ENCODE peak calls at places on chromosomes 16 and 17, in nine cellular contexts. One of them, this sample, is unnamed.

GRCh38 chr16:86085795-86086194 is 186.8 kb downstream of the IRF8 start:
- DNase-seq in mesendoderm: peak; percentile 35
- DNase-seq in mesenchymal stem cell: no peak
- DNase-seq in HCT116: no peak
- DNase-seq in fibroblast of lung: no peak
- DNase-seq in endothelial cell of umbilical vein: no peak
- DNase-seq in IMR-90: no peak
- DNase-seq in PC-3: no peak
- DNase-seq in neural progenitor cell: no peak
- DNase-seq in this sample: no peak

GRCh38 chr16:53482123-53482522 is 20.9 kb downstream of the AKTIP start:
- DNase-seq in HCT116: no peak
- DNase-seq in IMR-90: peak; percentile 21
- DNase-seq in PC-3: no peak
- DNase-seq in fibroblast of lung: no peak
- DNase-seq in endothelial cell of umbilical vein: peak; percentile 61
- DNase-seq in neural progenitor cell: no peak
- DNase-seq in mesendoderm: no peak
- DNase-seq in mesenchymal stem cell: peak; percentile 4
- DNase-seq in this sample: no peak

GRCh38 chr17:73283841-73284282 is 22.2 kb upstream of the CPSF4L start:
- DNase-seq in PC-3: no peak
- DNase-seq in fibroblast of lung: no peak
- DNase-seq in HCT116: no peak
- DNase-seq in IMR-90: no peak
- DNase-seq in mesendoderm: peak; percentile 85
- DNase-seq in mesenchymal stem cell: no peak
- DNase-seq in neural progenitor cell: peak; percentile 88
- DNase-seq in endothelial cell of umbilical vein: no peak
- DNase-seq in this sample: peak; percentile 48

GRCh38 chr17:16495561-16495960 is 3.6 kb upstream of the LRRC75A start:
- DNase-seq in mesenchymal stem cell: no peak
- DNase-seq in neural progenitor cell: no peak
- DNase-seq in HCT116: no peak
- DNase-seq in PC-3: no peak
- DNase-seq in fibroblast of lung: no peak
- DNase-seq in IMR-90: no peak
- DNase-seq in mesendoderm: no peak
- DNase-seq in endothelial cell of umbilical vein: no peak
- DNase-seq in this sample: no peak

GRCh38 chr16:89453662-89454321 is 36.6 kb downstream of the ANKRD11 start:
- DNase-seq in IMR-90: no peak
- DNase-seq in neural progenitor cell: peak; percentile 38
- DNase-seq in endothelial cell of umbilical vein: peak; percentile 48
- DNase-seq in mesendoderm: peak; percentile 51
- DNase-seq in mesenchymal stem cell: no peak
- DNase-seq in fibroblast of lung: peak; percentile 42
- DNase-seq in HCT116: no peak
- DNase-seq in PC-3: peak; percentile 7
- DNase-seq in this sample: no peak

GRCh38 chr16:11497851-11498289 is 88.8 kb downstream of the LITAF start:
- DNase-seq in PC-3: no peak
- DNase-seq in IMR-90: peak; percentile 39
- DNase-seq in fibroblast of lung: peak; percentile 67
- DNase-seq in mesendoderm: peak; percentile 70
- DNase-seq in mesenchymal stem cell: peak; percentile 87
- DNase-seq in HCT116: peak; percentile 92
- DNase-seq in endothelial cell of umbilical vein: peak; percentile 44
- DNase-seq in neural progenitor cell: peak; percentile 42
- DNase-seq in this sample: no peak

GRCh38 chr17:67441052-67441738 is 64.1 kb downstream of the PITPNC1 start:
- DNase-seq in neural progenitor cell: peak; percentile 73
- DNase-seq in endothelial cell of umbilical vein: peak; percentile 64
- DNase-seq in IMR-90: peak; percentile 88
- DNase-seq in fibroblast of lung: peak; percentile 75
- DNase-seq in PC-3: peak; percentile 89
- DNase-seq in mesendoderm: peak; percentile 46
- DNase-seq in mesenchymal stem cell: peak; percentile 98
- DNase-seq in HCT116: peak; percentile 81
- DNase-seq in this sample: no peak

GRCh38 chr16:20675488-20676267 is 21.8 kb downstream of the ACSM1 start:
- DNase-seq in mesendoderm: peak; percentile 95
- DNase-seq in neural progenitor cell: peak; percentile 15
- DNase-seq in fibroblast of lung: no peak
- DNase-seq in IMR-90: no peak
- DNase-seq in HCT116: peak; percentile 19
- DNase-seq in endothelial cell of umbilical vein: peak; percentile 26
- DNase-seq in PC-3: peak; percentile 54
- DNase-seq in mesenchymal stem cell: no peak
- DNase-seq in this sample: peak; percentile 40

GRCh38 chr16:7185689-7186088 is 147.0 kb upstream of the RBFOX1 start:
- DNase-seq in neural progenitor cell: no peak
- DNase-seq in PC-3: peak; percentile 27
- DNase-seq in mesenchymal stem cell: no peak
- DNase-seq in endothelial cell of umbilical vein: no peak
- DNase-seq in IMR-90: no peak
- DNase-seq in HCT116: no peak
- DNase-seq in fibroblast of lung: no peak
- DNase-seq in mesendoderm: peak; percentile 90
- DNase-seq in this sample: no peak

GRCh38 chr16:51651061-51651466 is 500.0 kb upstream of the SALL1 start:
- DNase-seq in PC-3: no peak
- DNase-seq in HCT116: no peak
- DNase-seq in IMR-90: no peak
- DNase-seq in mesenchymal stem cell: no peak
- DNase-seq in mesendoderm: no peak
- DNase-seq in neural progenitor cell: peak; percentile 61
- DNase-seq in endothelial cell of umbilical vein: no peak
- DNase-seq in fibroblast of lung: peak; percentile 35
- DNase-seq in this sample: no peak

GRCh38 chr16:19833176-19833575 is 51.5 kb downstream of the GPRC5B start:
- DNase-seq in mesenchymal stem cell: no peak
- DNase-seq in IMR-90: no peak
- DNase-seq in endothelial cell of umbilical vein: no peak
- DNase-seq in mesendoderm: no peak
- DNase-seq in PC-3: no peak
- DNase-seq in fibroblast of lung: peak; percentile 46
- DNase-seq in HCT116: no peak
- DNase-seq in neural progenitor cell: no peak
- DNase-seq in this sample: no peak

GRCh38 chr17:50184611-50185398 is 16.6 kb downstream of the COL1A1 start:
- DNase-seq in HCT116: no peak
- DNase-seq in IMR-90: peak; percentile 62
- DNase-seq in endothelial cell of umbilical vein: no peak
- DNase-seq in mesenchymal stem cell: peak; percentile 64
- DNase-seq in fibroblast of lung: peak; percentile 65
- DNase-seq in mesendoderm: peak; percentile 50
- DNase-seq in neural progenitor cell: peak; percentile 31
- DNase-seq in PC-3: no peak
- DNase-seq in this sample: no peak

GRCh38 chr17:5405400-5405799 is 14.1 kb downstream of the NUP88 start:
- DNase-seq in endothelial cell of umbilical vein: no peak
- DNase-seq in IMR-90: no peak
- DNase-seq in mesendoderm: no peak
- DNase-seq in fibroblast of lung: no peak
- DNase-seq in PC-3: no peak
- DNase-seq in HCT116: no peak
- DNase-seq in neural progenitor cell: no peak
- DNase-seq in mesenchymal stem cell: no peak
- DNase-seq in this sample: no peak

GRCh38 chr17:64741924-64742670 is 80.0 kb upstream of the SMURF2 start:
- DNase-seq in mesenchymal stem cell: peak; percentile 72
- DNase-seq in IMR-90: peak; percentile 81
- DNase-seq in endothelial cell of umbilical vein: peak; percentile 75
- DNase-seq in mesendoderm: peak; percentile 53
- DNase-seq in HCT116: no peak
- DNase-seq in neural progenitor cell: no peak
- DNase-seq in fibroblast of lung: peak; percentile 72
- DNase-seq in PC-3: no peak
- DNase-seq in this sample: no peak

GRCh38 chr17:77151236-77151635 is 10.5 kb downstream of the SEC14L1 start:
- DNase-seq in mesendoderm: no peak
- DNase-seq in endothelial cell of umbilical vein: no peak
- DNase-seq in IMR-90: no peak
- DNase-seq in fibroblast of lung: peak; percentile 55
- DNase-seq in PC-3: no peak
- DNase-seq in HCT116: no peak
- DNase-seq in neural progenitor cell: no peak
- DNase-seq in mesenchymal stem cell: no peak
- DNase-seq in this sample: no peak
- H3K9ac ChIP-seq in mesendoderm: no peak overlapping the region
- H3K9ac ChIP-seq in endothelial cell of umbilical vein: no peak overlapping the region
- H3K9ac ChIP-seq in IMR-90: no peak overlapping the region
- H3K9ac ChIP-seq in fibroblast of lung: no peak overlapping the region
- H3K9ac ChIP-seq in PC-3: no peak overlapping the region
- H3K9ac ChIP-seq in HCT116: no peak overlapping the region
- H3K9ac ChIP-seq in neural progenitor cell: no peak overlapping the region
- H3K9ac ChIP-seq in mesenchymal stem cell: peak overlapping the region; percentile 84
- H3K9ac ChIP-seq in this sample: no peak overlapping the region

GRCh38 chr17:48561894-48562810 is 16.0 kb downstream of the HOXB4 start:
- DNase-seq in mesendoderm: no peak
- DNase-seq in PC-3: peak; percentile 15
- DNase-seq in fibroblast of lung: no peak
- DNase-seq in mesenchymal stem cell: peak; percentile 76
- DNase-seq in endothelial cell of umbilical vein: no peak
- DNase-seq in neural progenitor cell: no peak
- DNase-seq in IMR-90: peak; percentile 68
- DNase-seq in HCT116: no peak
- DNase-seq in this sample: no peak
- H3K9ac ChIP-seq in mesendoderm: no peak overlapping the region
- H3K9ac ChIP-seq in PC-3: no peak overlapping the region
- H3K9ac ChIP-seq in fibroblast of lung: no peak overlapping the region
- H3K9ac ChIP-seq in mesenchymal stem cell: peak overlapping the region; percentile 23
- H3K9ac ChIP-seq in endothelial cell of umbilical vein: no peak overlapping the region
- H3K9ac ChIP-seq in neural progenitor cell: no peak overlapping the region
- H3K9ac ChIP-seq in IMR-90: peak overlapping the region; percentile 78
- H3K9ac ChIP-seq in HCT116: no peak overlapping the region
- H3K9ac ChIP-seq in this sample: no peak overlapping the region

GRCh38 chr16:81728435-81728834 is 50.7 kb upstream of the PLCG2 start:
- DNase-seq in endothelial cell of umbilical vein: no peak
- DNase-seq in neural progenitor cell: no peak
- DNase-seq in mesenchymal stem cell: no peak
- DNase-seq in mesendoderm: no peak
- DNase-seq in HCT116: no peak
- DNase-seq in IMR-90: no peak
- DNase-seq in fibroblast of lung: no peak
- DNase-seq in PC-3: no peak
- DNase-seq in this sample: no peak
- H3K9ac ChIP-seq in endothelial cell of umbilical vein: no peak overlapping the region
- H3K9ac ChIP-seq in neural progenitor cell: no peak overlapping the region
- H3K9ac ChIP-seq in mesenchymal stem cell: no peak overlapping the region
- H3K9ac ChIP-seq in mesendoderm: no peak overlapping the region
- H3K9ac ChIP-seq in HCT116: no peak overlapping the region
- H3K9ac ChIP-seq in IMR-90: no peak overlapping the region
- H3K9ac ChIP-seq in fibroblast of lung: no peak overlapping the region
- H3K9ac ChIP-seq in PC-3: no peak overlapping the region
- H3K9ac ChIP-seq in this sample: no peak overlapping the region

GRCh38 chr16:68490829-68491575 is 42.7 kb upstream of the SMPD3 start:
- DNase-seq in neural progenitor cell: no peak
- DNase-seq in mesendoderm: peak; percentile 83
- DNase-seq in HCT116: peak; percentile 74
- DNase-seq in IMR-90: peak; percentile 61
- DNase-seq in fibroblast of lung: peak; percentile 71
- DNase-seq in mesenchymal stem cell: no peak
- DNase-seq in PC-3: peak; percentile 92
- DNase-seq in endothelial cell of umbilical vein: no peak
- DNase-seq in this sample: no peak
- H3K9ac ChIP-seq in neural progenitor cell: no peak overlapping the region
- H3K9ac ChIP-seq in mesendoderm: no peak overlapping the region
- H3K9ac ChIP-seq in HCT116: no peak overlapping the region
- H3K9ac ChIP-seq in IMR-90: no peak overlapping the region
- H3K9ac ChIP-seq in fibroblast of lung: no peak overlapping the region
- H3K9ac ChIP-seq in mesenchymal stem cell: no peak overlapping the region
- H3K9ac ChIP-seq in PC-3: no peak overlapping the region
- H3K9ac ChIP-seq in endothelial cell of umbilical vein: no peak overlapping the region
- H3K9ac ChIP-seq in this sample: no peak overlapping the region

GRCh38 chr17:82231562-82232321 is 2.9 kb downstream of the SLC16A3 start:
- DNase-seq in IMR-90: peak; percentile 40
- DNase-seq in PC-3: peak; percentile 58
- DNase-seq in mesenchymal stem cell: peak; percentile 84
- DNase-seq in neural progenitor cell: peak; percentile 76
- DNase-seq in mesendoderm: peak; percentile 87
- DNase-seq in endothelial cell of umbilical vein: peak; percentile 35
- DNase-seq in HCT116: no peak
- DNase-seq in fibroblast of lung: peak; percentile 50
- DNase-seq in this sample: no peak

GRCh38 chr17:82230627-82231311 is 1.9 kb downstream of the SLC16A3 start:
- DNase-seq in endothelial cell of umbilical vein: peak; percentile 75
- DNase-seq in IMR-90: peak; percentile 81
- DNase-seq in mesendoderm: peak; percentile 77
- DNase-seq in mesenchymal stem cell: peak; percentile 85
- DNase-seq in PC-3: peak; percentile 85
- DNase-seq in HCT116: no peak
- DNase-seq in fibroblast of lung: peak; percentile 79
- DNase-seq in neural progenitor cell: peak; percentile 88
- DNase-seq in this sample: no peak

GRCh38 chr17:82232322-82232785 is 3.5 kb downstream of the SLC16A3 start:
- DNase-seq in neural progenitor cell: no peak
- DNase-seq in mesenchymal stem cell: no peak
- DNase-seq in IMR-90: no peak
- DNase-seq in PC-3: no peak
- DNase-seq in mesendoderm: no peak
- DNase-seq in endothelial cell of umbilical vein: no peak
- DNase-seq in HCT116: no peak
- DNase-seq in fibroblast of lung: no peak
- DNase-seq in this sample: no peak

GRCh38 chr17:82229686-82230626 is 1.1 kb downstream of the SLC16A3 start:
- DNase-seq in mesenchymal stem cell: peak; percentile 50
- DNase-seq in fibroblast of lung: no peak
- DNase-seq in HCT116: no peak
- DNase-seq in neural progenitor cell: peak; percentile 48
- DNase-seq in IMR-90: no peak
- DNase-seq in mesendoderm: no peak
- DNase-seq in endothelial cell of umbilical vein: peak; percentile 31
- DNase-seq in PC-3: no peak
- DNase-seq in this sample: no peak

DNA sequence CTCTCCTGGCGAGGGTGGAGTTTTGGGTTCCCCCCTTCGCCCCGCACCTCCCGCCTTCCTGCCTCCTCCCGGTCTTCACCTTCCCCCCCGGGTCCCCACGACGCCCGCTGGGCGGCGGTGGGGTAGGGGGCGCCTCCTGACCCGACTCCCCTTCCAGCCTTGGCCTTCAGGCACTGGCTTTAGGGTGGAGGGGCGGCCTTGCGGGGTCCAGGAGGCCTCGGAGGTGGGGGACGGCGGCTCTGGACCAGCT is 2.4 kb downstream of the SLC16A3 start:
- DNase-seq in HCT116: no peak
- DNase-seq in IMR-90: no peak
- DNase-seq in mesenchymal stem cell: no peak
- DNase-seq in mesendoderm: no peak
- DNase-seq in endothelial cell of umbilical vein: no peak
- DNase-seq in fibroblast of lung: no peak
- DNase-seq in neural progenitor cell: no peak
- DNase-seq in PC-3: no peak
- DNase-seq in this sample: no peak
- H3K9ac ChIP-seq in HCT116: peak overlapping the region; percentile 100
- H3K9ac ChIP-seq in IMR-90: peak overlapping the region; percentile 91
- H3K9ac ChIP-seq in mesenchymal stem cell: peak overlapping the region; percentile 85
- H3K9ac ChIP-seq in mesendoderm: peak overlapping the region; percentile 76
- H3K9ac ChIP-seq in endothelial cell of umbilical vein: peak overlapping the region; percentile 52
- H3K9ac ChIP-seq in fibroblast of lung: peak overlapping the region; percentile 58
- H3K9ac ChIP-seq in neural progenitor cell: no peak overlapping the region
- H3K9ac ChIP-seq in PC-3: peak overlapping the region; percentile 93
- H3K9ac ChIP-seq in this sample: peak overlapping the region; percentile 80

This sample was measured in NT2/D1.